ENCODE peak calls at places on chromosome 19, in ten cellular contexts. V, D, N, R, G, U, I, K, X and A are unnamed samples. For H3K4me1, the result is how much of the 10 kb centered on the place peaks cover.

GRCh38 chr19:10895920-10896319 is 24.6 kb downstream of the CARM1 start:
- DNase-seq in V (no peak), D (no peak), N (no peak), R (no peak), G (no peak), U (no peak), I (no peak), K (no peak), X (no peak), A (no peak)

GRCh38 chr19:8517551-8518442 is 3.8 kb upstream of the ZNF414 start:
- DNase-seq in V (no peak), D (no peak), N (no peak), R (no peak), G (no peak), U (no peak), I (no peak), K (no peak), X (no peak), A (no peak)

GRCh38 chr19:15463865-15464371 is 426 bp downstream of the RASAL3 start:
- DNase-seq in V (peak), D (peak), N (no peak), R (no peak), G (peak), U (no peak), I (no peak), K (no peak), X (no peak), A (no peak)

GRCh38 chr19:53467138-53467502 is 413 bp upstream of the ZNF813 start:
- DNase-seq in V (peak), D (no peak), N (no peak), R (no peak), G (peak), U (no peak), I (no peak), K (no peak), X (no peak), A (no peak)

GRCh38 chr19:7120499-7120898 is 51.0 kb downstream of the ZNF557 start:
- DNase-seq in V (no peak), D (no peak), N (no peak), R (no peak), G (no peak), U (no peak), I (no peak), K (no peak), X (no peak), A (no peak)

GRCh38 chr19:37905936-37906867 is at the start of gene WDR87:
- DNase-seq in V (peak), D (peak), N (no peak), R (peak), G (peak), U (no peak), I (no peak), K (peak), X (no peak), A (peak)

GRCh38 chr19:57068921-57069697 is 50.7 kb upstream of the USP29 start:
- DNase-seq in V (no peak), D (no peak), N (no peak), R (peak), G (no peak), U (no peak), I (no peak), K (peak), X (no peak), A (no peak)

GRCh38 chr19:19110410-19111137 is 27.7 kb downstream of the TMEM161A start:
- DNase-seq in V (no peak), D (no peak), N (no peak), R (no peak), G (peak), U (no peak), I (no peak), K (no peak), X (peak), A (no peak)

GRCh38 chr19:50537769-50538230 is 24.1 kb upstream of the ASPDH start:
- DNase-seq in V (peak), D (peak), N (no peak), R (peak), G (peak), U (peak), I (no peak), K (peak), X (peak), A (peak)

GRCh38 chr19:18284710-18285430 is 3.4 kb upstream of the JUND start:
- DNase-seq in V (no peak), D (no peak), N (no peak), R (no peak), G (no peak), U (no peak), I (no peak), K (no peak), X (no peak), A (no peak)

GRCh38 chr19:4061683-4062575 is 4.8 kb downstream of the ZBTB7A start:
- DNase-seq in V (peak), D (peak), N (no peak), R (peak), G (peak), U (no peak), I (no peak), K (no peak), X (no peak), A (peak)

GRCh38 chr19:6963937-6964336 is 57.3 kb downstream of the MBD3L2B start:
- DNase-seq in V (no peak), D (no peak), N (no peak), R (no peak), G (no peak), U (peak), I (no peak), K (no peak), X (no peak), A (no peak)

GRCh38 chr19:53903055-53903680 is 5.9 kb upstream of the CACNG7 start:
- DNase-seq in V (no peak), D (no peak), N (no peak), R (no peak), G (no peak), U (no peak), I (no peak), K (peak), X (peak), A (no peak)

GRCh38 chr19:30212574-30212973 is 159.6 kb upstream of the ZNF536 start:
- DNase-seq in V (no peak), D (no peak), N (no peak), R (no peak), G (no peak), U (no peak), I (no peak), K (no peak), X (no peak), A (no peak)

GRCh38 chr19:16030964-16031871 is 45.1 kb upstream of the TPM4 start:
- DNase-seq in V (no peak), D (no peak), N (no peak), R (no peak), G (no peak), U (no peak), I (no peak), K (no peak), X (no peak), A (no peak)

GRCh38 chr19:40774916-40775631 is at the start of gene MIA:
- DNase-seq in V (no peak), D (no peak), N (no peak), R (no peak), G (no peak), U (no peak), I (no peak), K (no peak), X (no peak), A (peak)
- H3K4me1 ChIP-seq in V (under half), D (under half), N (under half), R (under half), G (under half), U (under half), I (under half), K (under half), X (under half), A (under half)

DNA sequence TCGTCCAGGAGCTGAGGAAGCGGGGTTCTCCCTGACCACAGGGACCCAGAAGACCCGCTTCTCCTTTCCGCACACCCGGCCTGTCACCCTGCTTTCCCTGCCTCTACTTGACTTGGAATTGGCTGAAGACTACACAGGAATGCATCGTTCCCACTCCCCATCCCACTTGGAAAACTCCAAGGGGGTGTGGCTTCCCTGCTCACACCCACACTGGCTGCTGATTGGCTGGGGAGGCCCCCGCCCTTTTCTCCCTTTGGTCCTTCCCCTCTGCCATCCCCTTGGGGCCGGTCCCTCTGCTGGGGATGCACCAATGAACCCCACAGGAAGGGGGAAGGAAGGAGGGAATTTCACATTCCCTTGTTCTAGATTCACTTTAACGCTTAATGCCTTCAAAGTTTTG is 18.9 kb downstream of the VASP start:
- DNase-seq in V (peak), D (peak), N (no peak), R (peak), G (no peak), U (no peak), I (no peak), K (peak), X (peak), A (peak)
- TF ChIP-seq POLR2AphosphoS5 in V (no peak), D (peak), N (no peak), R (peak), G (no peak), U (no peak), I (peak), K (no peak), X (no peak), A (no peak)

GRCh38 chr19:35154535-35155406 is at the start of gene FXYD5:
- DNase-seq in V (peak), D (peak), N (no peak), R (no peak), G (peak), U (no peak), I (no peak), K (no peak), X (peak), A (peak)
- TF ChIP-seq POLR2A in V (peak), D (no peak), N (peak), R (no peak), G (peak), U (peak), I (peak), K (no peak), X (peak), A (no peak)

GRCh38 chr19:34171539-34171876 is 796 bp upstream of the LSM14A start:
- DNase-seq in V (no peak), D (no peak), N (no peak), R (no peak), G (no peak), U (no peak), I (peak), K (no peak), X (no peak), A (no peak)

GRCh38 chr19:34171877-34172660 is at the start of gene LSM14A:
- DNase-seq in V (peak), D (peak), N (no peak), R (peak), G (peak), U (peak), I (peak), K (peak), X (peak), A (peak)

GRCh38 chr19:34176581-34176980 is 4.3 kb downstream of the LSM14A start:
- DNase-seq in V (no peak), D (no peak), N (no peak), R (no peak), G (no peak), U (no peak), I (no peak), K (no peak), X (no peak), A (no peak)

GRCh38 chr19:34172661-34173144 is 399 bp downstream of the LSM14A start:
- DNase-seq in V (peak), D (no peak), N (no peak), R (no peak), G (no peak), U (no peak), I (no peak), K (no peak), X (no peak), A (no peak)

DNA sequence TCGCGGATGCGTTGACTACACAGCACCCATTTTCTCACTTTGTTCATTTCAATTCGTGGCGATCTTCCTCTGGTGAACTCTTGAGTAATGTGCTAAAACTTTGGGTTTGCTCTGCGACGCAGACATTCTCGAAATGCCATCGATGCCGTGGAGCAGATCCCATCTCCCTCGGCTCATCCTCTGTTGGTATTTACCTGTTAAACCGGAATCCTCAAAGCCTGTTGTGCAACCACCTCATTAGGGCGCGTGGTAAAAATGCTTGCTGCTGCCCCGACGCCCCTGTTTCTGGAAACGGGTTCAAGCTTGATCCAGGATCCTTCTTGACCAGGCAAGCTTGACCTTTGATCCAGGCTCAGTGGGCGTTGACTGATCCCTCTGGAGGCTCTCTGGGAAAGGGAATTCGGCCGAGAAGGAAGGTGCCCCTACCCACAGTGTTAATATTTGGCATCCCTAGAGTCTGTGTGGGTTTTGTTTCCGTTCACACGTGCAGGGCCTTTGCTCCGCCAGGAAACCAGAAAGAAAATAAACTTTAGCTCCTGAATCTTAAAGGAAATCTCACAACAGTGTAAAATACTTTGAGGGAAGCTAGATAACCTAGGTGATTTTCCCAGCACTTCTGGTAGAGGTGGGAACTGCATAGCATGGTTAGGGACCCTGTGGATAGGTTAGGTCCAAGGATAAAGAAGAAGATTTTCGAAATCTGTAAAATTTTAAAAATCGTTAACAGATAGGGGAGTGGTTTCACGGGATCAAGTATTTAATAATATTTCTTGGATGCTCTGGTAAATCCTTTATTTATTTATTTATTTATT is 1.0 kb downstream of the LSM14A start:
- DNase-seq in V (peak), D (peak), N (no peak), R (peak), G (no peak), U (no peak), I (peak), K (peak), X (peak), A (peak)
- H3K4me1 ChIP-seq in V (half or more), D (half or more), N (half or more), R (under half), G (half or more), U (under half), I (half or more), K (half or more), X (under half), A (under half)

GRCh38 chr19:40214936-40215335 is 3.2 kb downstream of the TTC9B start:
- DNase-seq in V (no peak), D (no peak), N (no peak), R (no peak), G (peak), U (no peak), I (no peak), K (no peak), X (no peak), A (no peak)
- TF ChIP-seq POLR2AphosphoS5 in V (no peak), D (no peak), N (no peak), R (no peak), G (no peak), U (no peak), I (no peak), K (no peak), X (no peak), A (no peak)

DNA sequence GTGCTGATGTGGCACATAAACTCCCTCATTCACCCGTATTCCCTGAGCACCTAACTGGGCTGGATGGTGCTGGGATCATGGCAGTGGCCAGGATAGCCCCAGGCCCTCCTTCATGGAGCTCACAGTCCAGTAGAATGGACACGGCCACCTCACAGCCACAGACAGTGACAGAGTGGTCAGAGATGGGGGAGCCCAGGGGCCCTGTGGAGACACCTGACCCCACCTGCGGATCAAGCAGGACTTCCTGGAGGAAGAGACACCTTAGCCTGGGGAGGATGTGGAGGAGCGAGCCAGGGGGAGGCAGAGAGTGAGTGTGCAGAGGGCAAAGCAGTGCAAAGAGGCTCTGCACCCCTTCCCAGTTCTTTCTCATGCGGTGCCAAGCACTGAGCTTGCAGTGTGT is 21.1 kb upstream of the OVOL3 start:
- DNase-seq in V (no peak), D (no peak), N (no peak), R (no peak), G (no peak), U (no peak), I (no peak), K (no peak), X (no peak), A (no peak)
- TF ChIP-seq POLR2A in V (no peak), D (no peak), N (no peak), R (no peak), G (no peak), U (no peak), I (no peak), K (no peak), X (no peak), A (no peak)

GRCh38 chr19:2230029-2230531 is 6.0 kb downstream of the PLEKHJ1 start:
- DNase-seq in V (no peak), D (no peak), N (no peak), R (no peak), G (peak), U (no peak), I (no peak), K (no peak), X (no peak), A (no peak)
- H3K4me1 ChIP-seq in V (under half), D (under half), N (under half), R (under half), G (under half), U (under half), I (under half), K (under half), X (under half), A (under half)

DNA sequence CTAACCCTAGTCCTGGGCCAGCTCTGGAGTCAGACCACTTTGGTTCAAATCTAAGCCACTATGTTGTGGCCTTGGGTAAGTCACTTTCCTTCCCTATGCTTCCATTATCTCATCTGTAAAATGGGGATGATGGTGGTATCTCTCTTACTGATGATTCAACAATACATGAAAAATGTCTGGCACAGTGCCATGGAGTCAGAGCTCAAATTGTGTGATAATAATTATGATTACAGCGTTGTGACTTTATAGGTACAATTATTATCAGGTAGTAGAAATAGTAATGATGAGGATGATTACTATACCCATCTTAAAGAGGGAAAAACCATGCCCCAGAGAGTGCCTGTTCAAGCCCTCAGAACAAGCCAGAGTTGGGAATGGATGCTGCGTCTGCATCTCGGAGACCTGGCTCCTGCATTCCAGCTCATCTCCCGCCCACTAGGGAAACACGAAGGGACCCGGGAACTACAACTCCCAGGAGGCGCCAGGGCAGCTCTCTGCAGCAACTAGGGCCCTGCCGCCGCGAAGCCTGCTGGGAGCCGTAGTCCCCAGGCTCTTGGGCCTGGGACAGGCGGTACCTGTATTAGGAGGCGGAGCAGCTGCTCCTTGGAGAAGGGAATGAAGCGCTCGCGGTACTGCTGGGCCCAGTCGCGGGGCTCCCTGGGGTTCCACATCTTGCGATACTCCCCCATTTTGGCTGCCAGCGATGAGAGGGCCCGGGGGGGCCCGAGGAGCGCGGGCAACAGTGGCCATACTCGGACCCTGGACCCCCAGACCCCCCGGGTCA is 832 bp downstream of the TMEM143 start:
- DNase-seq in V (peak), D (peak), N (no peak), R (peak), G (peak), U (peak), I (peak), K (peak), X (peak), A (peak)
- TF ChIP-seq POLR2AphosphoS5 in V (peak), D (peak), N (peak), R (peak), G (peak), U (peak), I (peak), K (peak), X (peak), A (peak)

GRCh38 chr19:47714339-47714738 is 1.1 kb downstream of the EHD2 start:
- DNase-seq in V (no peak), D (no peak), N (no peak), R (no peak), G (no peak), U (no peak), I (no peak), K (no peak), X (no peak), A (no peak)

GRCh38 chr19:47711652-47712239 is 1.5 kb upstream of the EHD2 start:
- DNase-seq in V (no peak), D (no peak), N (no peak), R (no peak), G (no peak), U (no peak), I (no peak), K (peak), X (no peak), A (no peak)

GRCh38 chr19:47719047-47719885 is 6.0 kb downstream of the EHD2 start:
- DNase-seq in V (peak), D (peak), N (no peak), R (peak), G (peak), U (no peak), I (peak), K (peak), X (peak), A (peak)

GRCh38 chr19:47716270-47716937 is 3.2 kb downstream of the EHD2 start:
- DNase-seq in V (no peak), D (no peak), N (no peak), R (no peak), G (peak), U (no peak), I (no peak), K (no peak), X (no peak), A (no peak)

GRCh38 chr19:47713046-47714021 is at the start of gene EHD2:
- DNase-seq in V (peak), D (peak), N (no peak), R (peak), G (peak), U (no peak), I (no peak), K (no peak), X (peak), A (peak)
- TF ChIP-seq POLR2A in V (peak), D (no peak), N (peak), R (peak), G (peak), U (peak), I (peak), K (no peak), X (peak), A (no peak)